ENCODE peak calls at places on chromosome 14, in seven cellular contexts. X is HFF-Myc, L is cardiac fibroblast, Q is fibroblast of lung, T is AG04450, I is OCI-LY7, U is SK-N-SH. Z is an unnamed sample.

GRCh38 chr14:58298477-58298879 is at the start of gene ARID4A:
- DNase-seq in X (no peak), L (no peak), Q (no peak), T (no peak), I (no peak), U (no peak), Z (no peak)

GRCh38 chr14:93959239-93960107 is 16.9 kb downstream of the ASB2 start:
- DNase-seq in X (peak; percentile 70), L (peak; percentile 72), Q (peak; percentile 62), T (peak; percentile 73), I (peak; percentile 87), U (no peak), Z (peak; percentile 98)

GRCh38 chr14:24237463-24237955 is 4.8 kb downstream of the GMPR2 start:
- DNase-seq in X (no peak), L (no peak), Q (no peak), T (no peak), I (no peak), U (no peak), Z (no peak)

GRCh38 chr14:82451675-82452074 is 918.0 kb upstream of the SEL1L start:
- DNase-seq in X (no peak), L (no peak), Q (no peak), T (no peak), I (no peak), U (no peak), Z (no peak)

GRCh38 chr14:24367506-24368214 is at the start of gene NFATC4:
- DNase-seq in X (peak; percentile 96), L (peak; percentile 99), Q (peak; percentile 99), T (peak; percentile 90), I (peak; percentile 95), U (peak; percentile 88), Z (peak; percentile 47)

GRCh38 chr14:103161054-103161397 is 37.8 kb downstream of the TNFAIP2 start:
- DNase-seq in X (no peak), L (peak; percentile 58), Q (no peak), T (no peak), I (no peak), U (no peak), Z (no peak)

GRCh38 chr14:67187210-67187609 is 2.0 kb upstream of the GARIN2 start:
- DNase-seq in X (peak; percentile 62), L (peak; percentile 44), Q (peak; percentile 63), T (no peak), I (no peak), U (no peak), Z (no peak)

GRCh38 chr14:95464524-95464923 is 51.9 kb downstream of the SYNE3 start:
- DNase-seq in X (no peak), L (no peak), Q (no peak), T (no peak), I (peak; percentile 90), U (no peak), Z (no peak)

GRCh38 chr14:39251547-39251946 is 17.8 kb downstream of the MIA2 start:
- DNase-seq in X (no peak), L (no peak), Q (no peak), T (no peak), I (no peak), U (no peak), Z (no peak)

GRCh38 chr14:78857974-78858373 is 687.8 kb downstream of the NRXN3 start:
- DNase-seq in X (no peak), L (no peak), Q (no peak), T (no peak), I (no peak), U (no peak), Z (no peak)

GRCh38 chr14:78697341-78697740 is 527.2 kb downstream of the NRXN3 start:
- DNase-seq in X (peak; percentile 0), L (peak; percentile 26), Q (peak; percentile 19), T (no peak), I (peak; percentile 7), U (peak; percentile 17), Z (peak; percentile 33)

GRCh38 chr14:85471744-85472143 is 58.2 kb upstream of the FLRT2 start:
- DNase-seq in X (peak; percentile 92), L (peak; percentile 88), Q (peak; percentile 89), T (peak; percentile 70), I (no peak), U (peak; percentile 3), Z (no peak)

GRCh38 chr14:93347850-93348249 is 868 bp downstream of the COX8C start:
- DNase-seq in X (no peak), L (no peak), Q (no peak), T (no peak), I (peak; percentile 18), U (no peak), Z (no peak)

GRCh38 chr14:57865450-57866198 is at the start of gene SLC35F4:
- DNase-seq in X (no peak), L (peak; percentile 4), Q (no peak), T (no peak), I (no peak), U (peak; percentile 22), Z (no peak)

GRCh38 chr14:61607570-61608244 is 87.6 kb upstream of the HIF1A start:
- DNase-seq in X (no peak), L (no peak), Q (no peak), T (no peak), I (peak; percentile 86), U (peak; percentile 66), Z (peak; percentile 16)
- TF ChIP-seq CTCF in X (no peak), L (peak; percentile 10), Q (no peak), T (no peak), I (peak; percentile 73), U (peak; percentile 14), Z (peak; percentile 4)

GRCh38 chr14:92040431-92041040 is 677 bp upstream of the TRIP11 start:
- DNase-seq in X (no peak), L (peak; percentile 34), Q (peak; percentile 19), T (peak; percentile 8), I (peak; percentile 48), U (peak; percentile 47), Z (peak; percentile 52)

GRCh38 chr14:92039720-92040430 is at the start of gene TRIP11:
- DNase-seq in X (peak; percentile 63), L (peak; percentile 95), Q (peak; percentile 94), T (peak; percentile 88), I (peak; percentile 94), U (peak; percentile 90), Z (peak; percentile 97)

GRCh38 chr14:92039073-92039719 is 663 bp downstream of the TRIP11 start:
- DNase-seq in X (peak; percentile 36), L (peak; percentile 81), Q (peak; percentile 55), T (peak; percentile 32), I (no peak), U (peak; percentile 65), Z (peak; percentile 45)

GRCh38 chr14:92037989-92038388 is 1.9 kb downstream of the TRIP11 start:
- DNase-seq in X (no peak), L (peak; percentile 3), Q (no peak), T (no peak), I (no peak), U (peak; percentile 6), Z (no peak)

GRCh38 chr14:92041203-92041602 is 1.3 kb upstream of the TRIP11 start:
- DNase-seq in X (no peak), L (no peak), Q (no peak), T (no peak), I (peak; percentile 4), U (no peak), Z (no peak)
- H3K4me3 ChIP-seq in X (peak overlapping the region; percentile 78), L (no peak overlapping the region), Q (peak overlapping the region; percentile 98), T (peak overlapping the region; percentile 86), I (peak overlapping the region; percentile 81), U (peak overlapping the region; percentile 92), Z (peak overlapping the region; percentile 72)

GRCh38 chr14:72554994-72555608 is 338.8 kb downstream of the DPF3 start:
- DNase-seq in X (no peak), L (no peak), Q (no peak), T (no peak), I (no peak), U (no peak), Z (no peak)
- TF ChIP-seq CTCF in X (peak; percentile 8), L (no peak), Q (no peak), T (no peak), I (no peak), U (peak; percentile 8), Z (no peak)

GRCh38 chr14:64410084-64410774 is 22.1 kb downstream of the MTHFD1 start:
- DNase-seq in X (no peak), L (peak; percentile 45), Q (peak; percentile 42), T (no peak), I (no peak), U (no peak), Z (no peak)

GRCh38 chr14:64411001-64411400 is 22.8 kb downstream of the MTHFD1 start:
- DNase-seq in X (no peak), L (no peak), Q (no peak), T (no peak), I (no peak), U (no peak), Z (no peak)

GRCh38 chr14:64405295-64405694 is 17.1 kb downstream of the MTHFD1 start:
- DNase-seq in X (no peak), L (no peak), Q (no peak), T (no peak), I (no peak), U (no peak), Z (no peak)

GRCh38 chr14:64409509-64409908 is 21.4 kb downstream of the MTHFD1 start:
- DNase-seq in X (no peak), L (no peak), Q (no peak), T (no peak), I (no peak), U (no peak), Z (peak; percentile 37)

GRCh38 chr14:64407329-64407728 is 19.2 kb downstream of the MTHFD1 start:
- DNase-seq in X (no peak), L (no peak), Q (no peak), T (no peak), I (no peak), U (no peak), Z (peak; percentile 31)
- H3K4me3 ChIP-seq in X (no peak overlapping the region), L (no peak overlapping the region), Q (no peak overlapping the region), T (no peak overlapping the region), I (no peak overlapping the region), U (no peak overlapping the region), Z (no peak overlapping the region)

GRCh38 chr14:91059576-91060471 is 617 bp downstream of the RPS6KA5 start:
- DNase-seq in X (no peak), L (no peak), Q (no peak), T (no peak), I (peak; percentile 76), U (peak; percentile 89), Z (peak; percentile 79)
- TF ChIP-seq CTCF in X (peak; percentile 2), L (no peak), Q (no peak), T (peak; percentile 13), I (no peak), U (no peak), Z (peak; percentile 23)

DNA sequence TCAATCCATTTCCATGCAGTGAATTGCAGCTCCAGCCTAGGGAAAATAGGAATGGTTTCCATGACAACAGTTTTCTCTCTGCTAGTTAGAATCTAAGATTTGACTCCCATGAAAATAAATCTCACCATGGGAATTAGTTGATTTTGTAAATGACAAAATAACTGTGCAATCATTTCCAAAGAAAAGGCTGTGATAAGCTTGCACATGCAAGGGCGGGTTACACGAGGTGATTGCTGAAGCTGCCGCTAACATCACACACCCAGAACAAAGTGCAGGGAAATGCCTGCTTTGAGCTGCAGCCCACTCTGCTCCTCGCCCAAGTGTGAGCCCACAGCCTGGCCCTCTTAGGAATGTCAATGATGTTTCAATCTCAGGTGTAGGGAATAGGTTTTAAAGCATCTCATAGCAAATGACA is 53.8 kb downstream of the TRIM9 start:
- DNase-seq in X (no peak), L (no peak), Q (no peak), T (no peak), I (no peak), U (no peak), Z (no peak)
- H3K4me3 ChIP-seq in X (no peak overlapping the region), L (no peak overlapping the region), Q (no peak overlapping the region), T (no peak overlapping the region), I (no peak overlapping the region), U (no peak overlapping the region), Z (no peak overlapping the region)